ENCODE peak calls at places on chromosomes 5 and 9, in eight cellular contexts. O, T, Y, W, D, B, G and M are unnamed samples.

GRCh38 chr9:8071445-8071798 is 271.8 kb upstream of the DMAC1 start:
- DNase-seq in O (no peak), T (no peak), Y (no peak), W (no peak), D (no peak), B (no peak), G (no peak), M (no peak)

GRCh38 chr5:134177197-134178171 is 734 bp upstream of the SKP1 start:
- DNase-seq in O (peak; percentile 65), T (peak; percentile 87), Y (peak; percentile 81), W (peak; percentile 84), D (peak; percentile 56), B (peak; percentile 48), G (peak; percentile 82), M (peak; percentile 97)

GRCh38 chr9:113523421-113524141 is 60.1 kb downstream of the RGS3 start:
- DNase-seq in O (no peak), T (peak; percentile 71), Y (peak; percentile 83), W (no peak), D (peak; percentile 55), B (no peak), G (peak; percentile 38), M (peak; percentile 49)

GRCh38 chr5:6713274-6714181 is at the start of gene TENT4A:
- DNase-seq in O (no peak), T (no peak), Y (peak; percentile 93), W (no peak), D (peak; percentile 75), B (no peak), G (peak; percentile 64), M (peak; percentile 31)

GRCh38 chr5:137600721-137601360 is 101.7 kb upstream of the SPOCK1 start:
- DNase-seq in O (no peak), T (no peak), Y (no peak), W (no peak), D (no peak), B (no peak), G (peak; percentile 22), M (no peak)

GRCh38 chr5:191036-191948 is at the start of gene LRRC14B:
- DNase-seq in O (peak; percentile 33), T (peak; percentile 49), Y (peak; percentile 84), W (no peak), D (no peak), B (no peak), G (no peak), M (no peak)

GRCh38 chr5:176560364-176560763 is 11.2 kb downstream of the CDHR2 start:
- DNase-seq in O (no peak), T (no peak), Y (no peak), W (no peak), D (no peak), B (no peak), G (no peak), M (no peak)

GRCh38 chr5:138402640-138403039 is 36.2 kb upstream of the REEP2 start:
- DNase-seq in O (no peak), T (no peak), Y (no peak), W (no peak), D (no peak), B (no peak), G (no peak), M (no peak)

GRCh38 chr5:133336121-133336968 is 276.0 kb downstream of the FSTL4 start:
- DNase-seq in O (no peak), T (peak; percentile 50), Y (peak; percentile 52), W (no peak), D (no peak), B (no peak), G (no peak), M (no peak)

GRCh38 chr5:36398137-36398536 is 96.4 kb upstream of the RANBP3L start:
- DNase-seq in O (no peak), T (no peak), Y (no peak), W (peak; percentile 67), D (no peak), B (no peak), G (peak; percentile 56), M (no peak)

GRCh38 chr9:121331992-121332685 is 37.9 kb downstream of the STOM start:
- DNase-seq in O (no peak), T (no peak), Y (no peak), W (peak; percentile 63), D (no peak), B (no peak), G (peak; percentile 75), M (no peak)

DNA sequence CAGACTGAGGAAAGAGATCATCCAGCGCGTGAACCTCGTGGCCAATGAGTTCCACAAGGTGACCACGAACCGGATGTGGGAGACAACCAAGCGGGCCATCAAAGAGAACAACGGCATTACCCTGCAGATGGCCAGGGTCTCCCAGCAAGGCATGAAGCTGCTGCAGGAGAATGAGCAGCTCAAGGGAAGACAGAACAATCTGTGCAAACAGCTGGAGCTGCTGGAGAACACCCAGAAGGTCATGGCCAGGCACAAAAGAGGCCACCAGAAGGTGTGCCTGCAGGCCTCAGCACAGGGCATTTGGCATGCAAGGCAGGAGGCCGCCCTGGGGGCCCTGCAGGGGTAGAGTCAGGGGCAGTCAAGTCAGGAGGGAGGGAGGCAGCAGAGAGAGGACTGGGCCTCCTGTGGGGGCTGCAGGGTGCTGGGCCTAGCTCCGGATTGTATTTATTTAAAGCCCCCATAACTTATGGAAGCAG is 4.2 kb downstream of the PTRH1 start:
- DNase-seq in O (no peak), T (no peak), Y (no peak), W (no peak), D (peak; percentile 81), B (no peak), G (no peak), M (no peak)
- H3K4me3 ChIP-seq in O (no peak overlapping the region), T (no peak overlapping the region), Y (no peak overlapping the region), W (no peak overlapping the region), D (no peak overlapping the region), B (no peak overlapping the region), G (no peak overlapping the region), M (no peak overlapping the region)

GRCh38 chr5:149433524-149434131 is 54.5 kb upstream of the IL17B start:
- DNase-seq in O (no peak), T (no peak), Y (no peak), W (no peak), D (peak; percentile 67), B (no peak), G (no peak), M (no peak)
- H3K27ac ChIP-seq in O (no peak overlapping the region), T (peak overlapping the region; percentile 90), Y (no peak overlapping the region), W (no peak overlapping the region), D (no peak overlapping the region), B (peak overlapping the region; percentile 84), G (peak overlapping the region; percentile 15), M (no peak overlapping the region)

DNA sequence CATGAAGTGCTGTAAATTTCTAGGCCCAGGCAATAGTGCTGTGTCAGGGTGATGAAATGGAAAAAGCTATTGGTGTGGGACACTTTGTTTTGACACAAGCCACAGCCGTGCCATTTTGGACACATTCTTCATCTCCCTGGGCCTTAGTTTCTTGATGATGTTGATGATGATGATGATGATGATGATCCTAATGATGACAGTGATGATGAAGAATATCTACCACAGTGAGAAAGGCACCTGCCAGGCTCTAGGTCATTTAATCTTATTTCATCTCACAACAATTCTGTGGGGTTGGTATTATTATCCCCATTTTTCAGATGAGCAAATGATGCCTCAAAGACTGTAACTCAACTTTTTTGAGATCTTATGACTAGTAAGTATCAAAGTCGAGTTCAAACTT is 102.2 kb upstream of the STC2 start:
- DNase-seq in O (no peak), T (no peak), Y (no peak), W (no peak), D (no peak), B (no peak), G (no peak), M (no peak)
- H3K4me3 ChIP-seq in O (no peak overlapping the region), T (no peak overlapping the region), Y (no peak overlapping the region), W (no peak overlapping the region), D (no peak overlapping the region), B (no peak overlapping the region), G (no peak overlapping the region), M (no peak overlapping the region)

GRCh38 chr9:137048655-137049543 is 2.9 kb upstream of the NPDC1 start:
- DNase-seq in O (no peak), T (no peak), Y (no peak), W (no peak), D (no peak), B (no peak), G (peak; percentile 28), M (no peak)
- H3K27ac ChIP-seq in O (no peak overlapping the region), T (no peak overlapping the region), Y (no peak overlapping the region), W (no peak overlapping the region), D (no peak overlapping the region), B (no peak overlapping the region), G (no peak overlapping the region), M (no peak overlapping the region)

GRCh38 chr9:131723632-131724031 is 16.2 kb downstream of the RAPGEF1 start:
- DNase-seq in O (no peak), T (no peak), Y (no peak), W (no peak), D (no peak), B (no peak), G (no peak), M (no peak)

GRCh38 chr9:131722260-131722659 is 17.6 kb downstream of the RAPGEF1 start:
- DNase-seq in O (no peak), T (no peak), Y (no peak), W (peak; percentile 62), D (no peak), B (no peak), G (no peak), M (no peak)

GRCh38 chr9:131720330-131720729 is 19.5 kb downstream of the RAPGEF1 start:
- DNase-seq in O (no peak), T (no peak), Y (no peak), W (no peak), D (no peak), B (no peak), G (no peak), M (no peak)

GRCh38 chr9:131719262-131719908 is 20.5 kb downstream of the RAPGEF1 start:
- DNase-seq in O (no peak), T (no peak), Y (no peak), W (peak; percentile 21), D (no peak), B (no peak), G (no peak), M (no peak)

DNA sequence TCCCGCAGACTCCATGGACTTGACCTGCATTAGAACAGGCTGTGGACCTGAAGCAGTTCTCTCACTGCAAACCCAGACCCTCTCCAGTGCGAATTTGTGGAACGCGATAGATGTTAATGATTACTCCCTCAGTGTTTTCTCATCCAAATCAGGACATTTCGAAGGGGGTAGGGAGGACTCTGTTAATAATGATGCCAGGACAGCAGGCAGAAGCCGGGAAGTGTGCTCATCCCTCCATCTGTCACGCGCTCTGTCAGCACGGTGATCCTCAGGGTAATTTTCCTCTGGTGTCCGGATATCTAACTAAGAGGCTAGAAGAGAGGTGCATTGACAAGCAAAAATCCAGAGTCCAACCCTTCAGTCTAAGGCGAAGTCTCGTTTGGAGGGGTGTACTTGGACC is 18.8 kb downstream of the RAPGEF1 start:
- DNase-seq in O (no peak), T (no peak), Y (peak; percentile 58), W (no peak), D (no peak), B (no peak), G (no peak), M (no peak)
- H3K4me3 ChIP-seq in O (no peak overlapping the region), T (no peak overlapping the region), Y (no peak overlapping the region), W (no peak overlapping the region), D (no peak overlapping the region), B (no peak overlapping the region), G (no peak overlapping the region), M (no peak overlapping the region)

DNA sequence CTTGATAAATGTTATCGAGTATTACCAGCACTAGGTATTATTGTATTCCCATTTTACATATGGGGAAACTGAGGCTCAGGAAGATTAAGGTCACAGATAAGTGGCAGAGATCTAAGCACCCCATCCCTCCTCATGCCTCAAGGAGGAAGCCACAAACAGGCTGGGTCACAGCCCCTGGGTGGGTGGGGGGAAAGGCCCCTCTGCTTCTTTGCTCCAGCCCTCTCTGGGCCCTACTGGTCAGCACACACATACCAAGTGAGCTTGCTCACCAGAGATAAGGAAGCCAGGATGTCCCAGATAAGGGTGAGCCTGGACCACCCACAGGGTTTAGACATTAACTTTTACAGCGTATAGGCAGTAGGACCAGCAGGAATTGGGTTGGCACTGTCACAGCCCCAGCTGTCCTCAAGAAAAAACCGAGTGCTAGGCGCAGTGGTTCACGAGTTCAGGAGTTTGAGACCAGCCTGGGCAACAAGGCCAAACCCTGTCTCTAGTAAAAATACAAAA is 45.3 kb downstream of the STK10 start:
- DNase-seq in O (no peak), T (no peak), Y (no peak), W (no peak), D (no peak), B (no peak), G (no peak), M (no peak)
- H3K27ac ChIP-seq in O (no peak overlapping the region), T (peak overlapping the region; percentile 26), Y (no peak overlapping the region), W (no peak overlapping the region), D (no peak overlapping the region), B (no peak overlapping the region), G (no peak overlapping the region), M (peak overlapping the region; percentile 26)